ENCODE peak calls at places on chromosomes 12 and 14, in six cellular contexts. F, U, R, N, D and L are unnamed samples. For H3K4me1, the result is how much of the 10 kb centered on the place peaks cover.

GRCh38 chr12:69608114-69608513 is 2.6 kb downstream of the LRRC10 start:
- DNase-seq in F (no peak), U (no peak), R (no peak), N (no peak), D (no peak), L (no peak)

GRCh38 chr12:17976202-17976601 is 113.8 kb downstream of the RERGL start:
- DNase-seq in F (no peak), U (no peak), R (no peak), N (peak), D (no peak), L (no peak)

GRCh38 chr12:18457362-18457761 is 196.0 kb downstream of the PIK3C2G start:
- DNase-seq in F (no peak), U (no peak), R (no peak), N (no peak), D (no peak), L (no peak)

GRCh38 chr14:93943052-93943451 is 15.9 kb downstream of the FAM181A start:
- DNase-seq in F (no peak), U (no peak), R (no peak), N (no peak), D (no peak), L (no peak)

GRCh38 chr14:24938593-24938992 is 111.4 kb downstream of the STXBP6 start:
- DNase-seq in F (no peak), U (no peak), R (no peak), N (no peak), D (no peak), L (no peak)

GRCh38 chr14:68809524-68809923 is 16.7 kb upstream of the ZFP36L1 start:
- DNase-seq in F (no peak), U (no peak), R (no peak), N (no peak), D (no peak), L (no peak)

GRCh38 chr12:102172436-102172835 is 25.2 kb downstream of the PMCH start:
- DNase-seq in F (no peak), U (no peak), R (no peak), N (no peak), D (no peak), L (no peak)

GRCh38 chr12:41096797-41097196 is 91.3 kb upstream of the PDZRN4 start:
- DNase-seq in F (no peak), U (no peak), R (no peak), N (no peak), D (no peak), L (no peak)

GRCh38 chr14:55581011-55581806 is 1.2 kb downstream of the KTN1 start:
- DNase-seq in F (no peak), U (peak), R (no peak), N (peak), D (peak), L (no peak)

GRCh38 chr12:48029811-48030650 is 25.8 kb upstream of the COL2A1 start:
- DNase-seq in F (no peak), U (no peak), R (no peak), N (no peak), D (no peak), L (no peak)

GRCh38 chr14:76918176-76918750 is 92.1 kb downstream of the LRRC74A start:
- DNase-seq in F (peak), U (no peak), R (no peak), N (no peak), D (peak), L (no peak)

GRCh38 chr14:87868920-87869319 is 124.1 kb downstream of the GALC start:
- DNase-seq in F (no peak), U (no peak), R (no peak), N (no peak), D (no peak), L (no peak)

DNA sequence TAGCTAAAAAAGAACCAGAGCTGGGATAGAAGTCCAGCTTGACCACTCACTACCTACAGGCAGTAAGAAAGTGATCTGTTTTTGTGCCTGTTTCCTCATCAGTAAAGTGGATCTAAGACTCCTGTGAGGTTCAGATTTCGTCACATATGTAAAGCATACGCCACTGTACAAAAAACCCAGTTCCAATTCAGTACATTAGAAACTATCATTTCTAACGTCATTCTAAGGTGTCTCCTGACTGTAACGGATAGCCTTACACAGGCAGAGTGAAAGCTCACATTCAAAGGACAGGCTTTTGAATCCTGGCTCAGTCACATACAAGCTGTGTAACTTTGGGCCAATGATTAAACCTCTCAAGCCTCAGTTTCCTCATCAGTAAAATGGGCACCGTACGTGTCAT is 3.5 kb downstream of the SLC15A4 start:
- DNase-seq in F (no peak), U (no peak), R (no peak), N (no peak), D (no peak), L (no peak)
- H3K4me1 ChIP-seq in F (under half), U (under half), R (half or more), N (under half), D (half or more), L (under half)

GRCh38 chr14:89089330-89089729 is 264.9 kb downstream of the TTC8 start:
- DNase-seq in F (no peak), U (no peak), R (no peak), N (no peak), D (no peak), L (no peak)

GRCh38 chr14:89086060-89086382 is 261.6 kb downstream of the TTC8 start:
- DNase-seq in F (no peak), U (no peak), R (no peak), N (no peak), D (no peak), L (no peak)

GRCh38 chr14:89085154-89086059 is 261.0 kb downstream of the TTC8 start:
- DNase-seq in F (no peak), U (no peak), R (no peak), N (no peak), D (no peak), L (no peak)
- H3K4me3 ChIP-seq in F (no peak), U (no peak), R (no peak), N (no peak), D (no peak), L (no peak)

GRCh38 chr12:92603741-92604432 is 98.9 kb upstream of the PLEKHG7 start:
- DNase-seq in F (no peak), U (no peak), R (no peak), N (no peak), D (no peak), L (no peak)
- TF ChIP-seq CTCF in F (no peak), U (peak), R (no peak), N (no peak), D (no peak), L (peak)

DNA sequence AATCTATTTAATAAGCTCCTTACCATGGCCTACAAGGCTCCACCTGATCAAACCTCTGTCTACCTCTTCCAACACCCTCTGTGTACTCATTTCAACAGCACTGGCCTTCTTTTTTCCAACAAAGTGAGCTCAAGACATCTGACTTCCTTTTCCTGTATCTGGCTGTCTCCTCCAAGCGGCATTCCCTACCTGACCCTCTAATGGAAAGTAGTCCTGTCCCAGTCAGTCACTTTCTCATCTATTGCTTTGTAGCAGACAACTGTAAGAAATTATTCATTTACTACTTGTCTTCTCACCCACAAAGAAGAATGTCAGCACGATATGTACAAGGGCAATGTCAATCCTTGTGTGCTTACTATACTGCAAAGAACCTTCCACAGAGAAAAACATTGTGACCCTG is 149.6 kb downstream of the MED13L start:
- DNase-seq in F (no peak), U (no peak), R (no peak), N (no peak), D (no peak), L (no peak)
- H3K4me1 ChIP-seq in F (under half), U (half or more), R (half or more), N (half or more), D (half or more), L (under half)

GRCh38 chr14:23610090-23610814 is 25.9 kb upstream of the DHRS2 start:
- DNase-seq in F (peak), U (no peak), R (no peak), N (no peak), D (no peak), L (no peak)
- H3K4me3 ChIP-seq in F (no peak), U (no peak), R (no peak), N (no peak), D (no peak), L (no peak)

GRCh38 chr14:46920542-46920941 is 269.0 kb upstream of the RPL10L start:
- DNase-seq in F (no peak), U (no peak), R (no peak), N (no peak), D (no peak), L (no peak)
- TF ChIP-seq CTCF in F (no peak), U (no peak), R (no peak), N (no peak), D (no peak), L (no peak)

DNA sequence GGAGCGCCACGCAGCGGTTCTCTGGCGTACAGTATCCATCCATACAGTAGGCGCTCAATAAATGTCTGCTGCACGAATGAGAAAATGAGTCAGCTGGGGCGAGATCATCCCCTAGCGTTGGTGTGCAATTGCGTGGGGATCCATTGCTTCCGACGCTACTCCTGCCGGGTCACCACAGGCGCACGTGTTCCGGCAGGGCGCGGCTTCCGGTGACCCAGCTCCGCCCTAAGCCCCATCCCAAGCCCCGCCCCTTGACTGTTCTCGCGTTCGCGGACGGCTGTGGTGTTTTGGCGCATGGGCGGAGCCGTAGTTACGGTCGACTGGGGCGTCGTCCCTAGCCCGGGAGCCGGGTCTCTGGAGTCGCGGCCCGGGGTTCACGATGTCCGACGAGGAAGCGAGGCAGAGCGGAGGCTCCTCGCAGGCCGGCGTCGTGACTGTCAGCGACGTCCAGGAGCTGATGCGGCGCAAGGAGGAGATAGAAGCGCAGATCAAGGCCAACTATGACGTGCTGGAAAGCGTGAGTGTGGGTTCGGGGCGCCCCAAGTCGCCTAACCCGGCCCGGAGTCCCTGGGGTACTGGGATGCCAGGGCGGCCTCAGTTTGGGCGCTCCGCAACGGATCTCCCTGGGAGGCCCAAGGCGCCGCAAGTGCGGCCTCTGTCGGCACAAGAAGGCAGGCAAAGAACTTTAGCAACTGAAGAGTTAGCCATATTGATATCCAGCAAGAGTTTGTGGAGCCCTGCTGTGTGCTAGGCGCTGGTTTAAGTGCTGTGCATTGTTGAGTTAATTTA is at the start of gene PSMD9:
- DNase-seq in F (peak), U (peak), R (peak), N (peak), D (peak), L (peak)
- H3K4me1 ChIP-seq in F (under half), U (under half), R (under half), N (under half), D (half or more), L (under half)

DNA sequence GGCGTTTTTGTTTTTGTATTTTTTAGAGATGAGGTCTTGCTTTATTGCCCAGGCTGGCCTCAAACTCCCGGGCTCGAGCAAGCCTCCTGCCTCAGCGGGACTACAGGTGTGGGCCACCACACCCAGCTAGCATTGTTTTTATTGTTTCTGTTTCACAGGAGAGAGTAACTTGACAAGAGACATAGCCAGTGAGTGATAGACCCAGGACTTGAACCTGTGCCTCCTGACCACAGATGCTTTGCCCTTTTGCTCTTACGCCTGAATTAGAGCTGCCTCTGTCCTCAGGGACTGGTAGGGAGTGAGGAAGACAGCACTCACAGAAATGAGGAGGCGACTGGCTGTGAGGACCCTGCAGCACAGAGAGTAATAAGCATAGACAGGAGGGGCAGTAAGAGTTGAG is 2.3 kb downstream of the EVL start:
- DNase-seq in F (no peak), U (no peak), R (no peak), N (no peak), D (no peak), L (no peak)
- H3K4me3 ChIP-seq in F (peak), U (no peak), R (peak), N (no peak), D (peak), L (no peak)

GRCh38 chr14:31549817-31550216 is 11.4 kb upstream of the NUBPL start:
- DNase-seq in F (no peak), U (no peak), R (no peak), N (no peak), D (no peak), L (no peak)

GRCh38 chr14:31541702-31542101 is 19.5 kb upstream of the NUBPL start:
- DNase-seq in F (no peak), U (no peak), R (no peak), N (no peak), D (no peak), L (no peak)

GRCh38 chr14:31545328-31545727 is 15.9 kb upstream of the NUBPL start:
- DNase-seq in F (no peak), U (no peak), R (no peak), N (no peak), D (no peak), L (no peak)

GRCh38 chr14:31543969-31544799 is 17.0 kb upstream of the NUBPL start:
- DNase-seq in F (no peak), U (no peak), R (no peak), N (peak), D (no peak), L (no peak)
- TF ChIP-seq CTCF in F (no peak), U (no peak), R (no peak), N (peak), D (no peak), L (peak)

DNA sequence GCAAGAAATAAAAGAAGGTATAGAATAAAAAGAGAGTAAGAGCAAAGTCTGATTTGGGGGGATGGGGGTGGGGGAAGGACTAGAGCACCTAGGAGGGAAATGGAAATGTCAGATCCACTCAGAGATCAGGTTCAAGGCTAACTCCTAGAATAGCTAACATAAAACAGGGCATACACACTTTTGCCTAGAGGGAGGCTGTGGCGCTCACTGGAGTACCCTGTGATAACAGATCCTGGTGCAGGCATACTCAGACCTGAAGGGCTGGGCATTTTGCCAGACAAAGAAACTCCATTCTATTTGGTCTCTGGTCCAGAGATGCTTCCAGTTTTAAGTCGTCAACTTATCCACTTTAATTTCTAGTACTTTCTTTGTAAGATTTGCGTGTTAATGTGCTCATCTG is 5.8 kb downstream of the CTDSP2 start:
- DNase-seq in F (peak), U (no peak), R (no peak), N (peak), D (peak), L (no peak)
- H3K4me1 ChIP-seq in F (half or more), U (half or more), R (half or more), N (half or more), D (half or more), L (half or more)